ENCODE peak calls at places on chromosome 21, in seven cellular contexts. O is mesendoderm, J is neuronal stem cell, T is H9, A is mesenchymal stem cell, S is H1, N is trophoblast cell. G is an unnamed sample.

GRCh38 chr21:34737115-34737514 is 68.3 kb downstream of the CLIC6 start:
- DNase-seq in O (no peak), J (no peak), T (no peak), A (peak), S (no peak), N (peak), G (no peak)

GRCh38 chr21:8989883-8990325 is 1531.5 kb upstream of the TPTE start:
- DNase-seq in O (no peak), J (no peak), T (no peak), A (no peak), S (no peak), N (no peak), G (no peak)

GRCh38 chr21:39527664-39528381 is 76.1 kb downstream of the SH3BGR start:
- DNase-seq in O (no peak), J (no peak), T (no peak), A (no peak), S (no peak), N (no peak), G (no peak)

GRCh38 chr21:44366586-44367211 is 13.3 kb downstream of the TRPM2 start:
- DNase-seq in O (no peak), J (no peak), T (peak), A (no peak), S (no peak), N (no peak), G (no peak)

GRCh38 chr21:39388038-39388810 is 39.3 kb upstream of the HMGN1 start:
- DNase-seq in O (peak), J (peak), T (peak), A (peak), S (peak), N (peak), G (peak)

GRCh38 chr21:44379991-44380865 is 26.8 kb downstream of the TRPM2 start:
- DNase-seq in O (no peak), J (no peak), T (no peak), A (no peak), S (no peak), N (no peak), G (no peak)

GRCh38 chr21:17387030-17387617 is 125.7 kb upstream of the CXADR start:
- DNase-seq in O (peak), J (peak), T (no peak), A (peak), S (no peak), N (peak), G (peak)

GRCh38 chr21:27532081-27532480 is 565.2 kb upstream of the ADAMTS5 start:
- DNase-seq in O (no peak), J (no peak), T (no peak), A (peak), S (no peak), N (peak), G (peak)

GRCh38 chr21:14303731-14304488 is 79.0 kb downstream of the HSPA13 start:
- DNase-seq in O (peak), J (no peak), T (no peak), A (no peak), S (no peak), N (peak), G (no peak)

GRCh38 chr21:42299324-42300044 is 15.7 kb downstream of the TFF3 start:
- DNase-seq in O (no peak), J (no peak), T (no peak), A (no peak), S (no peak), N (no peak), G (no peak)

GRCh38 chr21:14056771-14057191 is 154.0 kb downstream of the LIPI start:
- DNase-seq in O (no peak), J (no peak), T (peak), A (no peak), S (no peak), N (no peak), G (no peak)

GRCh38 chr21:17612023-17612564 is 607 bp downstream of the BTG3 start:
- DNase-seq in O (peak), J (peak), T (peak), A (peak), S (no peak), N (peak), G (peak)

GRCh38 chr21:44872568-44873355 is 728 bp downstream of the PTTG1IP start:
- DNase-seq in O (peak), J (peak), T (no peak), A (peak), S (no peak), N (peak), G (peak)

GRCh38 chr21:41762753-41763152 is 4.1 kb downstream of the RIPK4 start:
- DNase-seq in O (no peak), J (no peak), T (no peak), A (no peak), S (no peak), N (no peak), G (no peak)

GRCh38 chr21:16323586-16323985 is 593.8 kb downstream of the USP25 start:
- DNase-seq in O (no peak), J (no peak), T (no peak), A (no peak), S (no peak), N (no peak), G (peak)

GRCh38 chr21:44012474-44013379 is 618 bp downstream of the TRAPPC10 start:
- DNase-seq in O (peak), J (peak), T (peak), A (peak), S (no peak), N (peak), G (peak)

GRCh38 chr21:38768385-38769071 is 37.2 kb upstream of the ETS2 start:
- DNase-seq in O (no peak), J (no peak), T (no peak), A (peak), S (no peak), N (peak), G (peak)

GRCh38 chr21:43734830-43735229 is 15.9 kb downstream of the PDXK start:
- DNase-seq in O (no peak), J (no peak), T (no peak), A (peak), S (no peak), N (no peak), G (peak)

GRCh38 chr21:34992736-34993135 is 56.4 kb downstream of the RUNX1 start:
- DNase-seq in O (no peak), J (no peak), T (no peak), A (no peak), S (no peak), N (no peak), G (peak)

GRCh38 chr21:36175771-36176565 is 19.3 kb downstream of the DOP1B start:
- DNase-seq in O (no peak), J (no peak), T (peak), A (no peak), S (no peak), N (no peak), G (no peak)
- H3K18ac ChIP-seq in O (no peak), J (no peak), T (no peak), A (no peak), S (no peak), N (no peak), G (no peak)

GRCh38 chr21:21907271-21907670 is 909.1 kb downstream of the NCAM2 start:
- DNase-seq in O (no peak), J (no peak), T (no peak), A (no peak), S (no peak), N (no peak), G (no peak)
- H3K18ac ChIP-seq in O (no peak), J (no peak), T (no peak), A (no peak), S (no peak), N (no peak), G (no peak)

GRCh38 chr21:32261929-32262328 is 16.9 kb downstream of the MIS18A start:
- DNase-seq in O (no peak), J (no peak), T (no peak), A (no peak), S (no peak), N (no peak), G (no peak)
- H3K18ac ChIP-seq in O (no peak), J (no peak), T (no peak), A (no peak), S (no peak), N (no peak), G (no peak)

GRCh38 chr21:45997495-45998275 is 16.1 kb downstream of the COL6A1 start:
- DNase-seq in O (no peak), J (no peak), T (no peak), A (no peak), S (no peak), N (no peak), G (no peak)
- H3K18ac ChIP-seq in O (no peak), J (no peak), T (no peak), A (no peak), S (no peak), N (no peak), G (no peak)

GRCh38 chr21:30479259-30479658 is 908 bp downstream of the KRTAP19-1 start:
- DNase-seq in O (no peak), J (no peak), T (no peak), A (no peak), S (no peak), N (no peak), G (no peak)
- H3K18ac ChIP-seq in O (no peak), J (no peak), T (no peak), A (no peak), S (no peak), N (no peak), G (no peak)

DNA sequence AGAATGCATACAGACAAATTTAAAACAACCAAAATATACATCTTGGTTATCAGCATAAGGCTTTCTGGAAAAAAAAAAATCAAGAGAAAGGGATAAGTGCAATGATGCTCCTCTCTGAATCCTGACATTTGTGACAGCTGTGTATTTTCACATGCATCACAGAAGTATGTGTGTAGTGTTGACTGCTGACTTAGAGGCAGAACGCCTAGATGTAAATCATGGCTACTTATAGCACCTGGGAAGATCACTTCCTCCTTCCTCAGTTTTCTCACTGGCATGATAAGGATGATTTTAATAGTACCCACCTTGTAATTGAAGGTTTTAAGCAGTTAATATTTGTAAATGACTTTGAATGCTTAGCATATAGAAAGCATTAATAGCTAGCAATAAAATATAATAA is 112.5 kb downstream of the MRPL39 start:
- DNase-seq in O (no peak), J (no peak), T (no peak), A (no peak), S (no peak), N (no peak), G (no peak)
- H3K18ac ChIP-seq in O (no peak), J (no peak), T (no peak), A (no peak), S (no peak), N (no peak), G (no peak)

GRCh38 chr21:29658177-29658933 is 281.4 kb downstream of the GRIK1 start:
- DNase-seq in O (no peak), J (no peak), T (no peak), A (no peak), S (no peak), N (no peak), G (no peak)

GRCh38 chr21:29657228-29657989 is 282.4 kb downstream of the GRIK1 start:
- DNase-seq in O (no peak), J (no peak), T (no peak), A (no peak), S (no peak), N (no peak), G (no peak)

GRCh38 chr21:29660047-29660720 is 279.6 kb downstream of the GRIK1 start:
- DNase-seq in O (no peak), J (no peak), T (no peak), A (no peak), S (no peak), N (no peak), G (no peak)

GRCh38 chr21:29656504-29657227 is 283.1 kb downstream of the GRIK1 start:
- DNase-seq in O (peak), J (no peak), T (no peak), A (peak), S (no peak), N (peak), G (peak)

DNA sequence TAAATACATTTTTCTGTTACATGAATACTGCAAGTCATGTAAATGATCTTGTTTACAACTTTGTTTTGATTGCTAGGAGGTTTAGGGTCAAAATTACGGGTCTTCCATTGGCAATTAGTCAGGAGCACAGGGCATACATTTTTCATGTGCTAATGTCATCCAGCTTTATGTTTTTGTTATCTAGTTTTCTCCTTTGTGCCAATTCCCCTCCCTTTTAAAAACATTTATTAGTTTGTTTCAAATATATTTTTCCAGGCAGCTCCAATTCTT is 280.9 kb downstream of the GRIK1 start:
- DNase-seq in O (no peak), J (no peak), T (no peak), A (no peak), S (no peak), N (no peak), G (no peak)
- H3K18ac ChIP-seq in O (no peak), J (no peak), T (no peak), A (no peak), S (no peak), N (no peak), G (no peak)